ENCODE peak calls at places on chromosomes 4 and X, in five cellular contexts. D, J, A, Q and Y are unnamed samples.

GRCh38 chr4:85398276-85398675 is 76.7 kb upstream of the ARHGAP24 start:
- DNase-seq in D (peak; percentile 8), Q (no peak), A (no peak), J (no peak), Y (peak; percentile 16)

GRCh38 chr4:54229631-54230478 is 762 bp downstream of the PDGFRA start:
- DNase-seq in D (peak; percentile 65), A (no peak), J (no peak), Q (peak; percentile 36), Y (no peak)

GRCh38 chr4:151260526-151260925 is 16.4 kb upstream of the PRSS48 start:
- DNase-seq in A (no peak), Q (no peak), J (no peak), D (no peak), Y (no peak)

GRCh38 chr4:31702291-31702690 is 982.1 kb downstream of the PCDH7 start:
- DNase-seq in Q (no peak), J (no peak), A (no peak), D (no peak), Y (no peak)

GRCh38 chr4:2246384-2247127 is 4.6 kb upstream of the HAUS3 start:
- DNase-seq in D (no peak), A (peak; percentile 6), Q (peak; percentile 15), J (peak; percentile 11), Y (peak; percentile 11)

GRCh38 chr4:71677568-71677967 is 106.3 kb downstream of the GC start:
- DNase-seq in A (no peak), D (no peak), Q (no peak), J (no peak), Y (no peak)

GRCh38 chr4:77415689-77416088 is 189.9 kb upstream of the CXCL13 start:
- DNase-seq in Q (no peak), D (no peak), A (no peak), J (no peak), Y (no peak)

GRCh38 chr4:174714393-174715211 is 114.4 kb downstream of the GLRA3 start:
- DNase-seq in A (no peak), D (peak; percentile 53), Q (no peak), J (peak; percentile 42), Y (peak; percentile 15)

GRCh38 chr4:94806376-94806775 is 48.6 kb downstream of the BMPR1B start:
- DNase-seq in A (no peak), J (no peak), D (no peak), Q (no peak), Y (no peak)

GRCh38 chrX:46837543-46838481 is 969 bp downstream of the RP2 start:
- DNase-seq in J (no peak), A (no peak), D (no peak), Q (no peak), Y (no peak)

GRCh38 chr4:77734928-77735327 is 84.2 kb downstream of the CNOT6L start:
- DNase-seq in Q (no peak), A (no peak), J (no peak), D (no peak), Y (no peak)

GRCh38 chr4:153465922-153466636 is at the start of gene TMEM131L:
- DNase-seq in A (no peak), D (peak; percentile 88), J (peak; percentile 68), Q (peak; percentile 45), Y (peak; percentile 73)

GRCh38 chr4:152679414-152680281 is at the start of gene TMEM154:
- DNase-seq in D (peak; percentile 63), J (peak; percentile 42), A (no peak), Q (peak; percentile 61), Y (peak; percentile 45)

GRCh38 chr4:6925357-6925836 is 15.8 kb downstream of the TBC1D14 start:
- DNase-seq in A (peak; percentile 43), J (peak; percentile 44), D (no peak), Q (no peak), Y (peak; percentile 76)

GRCh38 chr4:94636004-94636403 is 121.8 kb upstream of the BMPR1B start:
- DNase-seq in A (no peak), D (no peak), J (no peak), Q (no peak), Y (no peak)

GRCh38 chrX:103439161-103439560 is 62.8 kb downstream of the BEX3 start:
- DNase-seq in J (no peak), Q (no peak), D (no peak), A (no peak), Y (no peak)

GRCh38 chr4:57501715-57502114 is 391.5 kb upstream of the IGFBP7 start:
- DNase-seq in J (no peak), A (no peak), D (no peak), Q (no peak), Y (no peak)

GRCh38 chrX:40171513-40172168 is 73.9 kb upstream of the BCOR start:
- DNase-seq in D (peak; percentile 63), A (no peak), Q (no peak), J (peak; percentile 41), Y (no peak)

GRCh38 chr4:118911162-118911791 is 22.6 kb downstream of the SYNPO2 start:
- DNase-seq in J (no peak), A (no peak), D (no peak), Q (no peak), Y (no peak)

GRCh38 chr4:165945991-165946390 is 73.0 kb downstream of the TLL1 start:
- DNase-seq in Q (no peak), J (no peak), D (peak; percentile 1), A (no peak), Y (no peak)

GRCh38 chr4:150009533-150009932 is 68.7 kb upstream of the DCLK2 start:
- DNase-seq in A (no peak), Q (no peak), D (no peak), J (no peak), Y (no peak)

GRCh38 chr4:137861682-137862081 is 329.4 kb upstream of the PCDH18 start:
- DNase-seq in A (no peak), Q (no peak), J (no peak), D (peak; percentile 25), Y (no peak)

GRCh38 chr4:163161536-163162205 is 5.0 kb downstream of the NAF1 start:
- DNase-seq in Q (no peak), D (no peak), J (no peak), A (no peak), Y (no peak)

GRCh38 chr4:71607780-71608673 is 175.9 kb downstream of the GC start:
- DNase-seq in A (no peak), J (no peak), Q (no peak), D (no peak), Y (no peak)

GRCh38 chrX:136227074-136227473 is 24.1 kb downstream of the MAP7D3 start:
- DNase-seq in Q (no peak), J (no peak), A (no peak), D (no peak), Y (no peak)

GRCh38 chr4:42119916-42120315 is 32.5 kb downstream of the BEND4 start:
- DNase-seq in D (no peak), J (no peak), A (no peak), Q (no peak), Y (no peak)

GRCh38 chrX:18173494-18174180 is 47.0 kb downstream of the BEND2 start:
- DNase-seq in A (no peak), Q (no peak), D (no peak), J (peak; percentile 73), Y (no peak)

GRCh38 chrX:70423937-70424336 is 823 bp downstream of the GDPD2 start:
- DNase-seq in D (no peak), Q (no peak), J (no peak), A (no peak), Y (no peak)

GRCh38 chrX:11881485-11882170 is 123.6 kb downstream of the MSL3 start:
- DNase-seq in A (no peak), D (no peak), Q (no peak), J (no peak), Y (no peak)

GRCh38 chrX:132877954-132878536 is 80.4 kb downstream of the HS6ST2 start:
- DNase-seq in Q (no peak), D (no peak), A (no peak), J (no peak), Y (no peak)

GRCh38 chrX:132876933-132877332 is 81.5 kb downstream of the HS6ST2 start:
- DNase-seq in D (no peak), Q (no peak), J (no peak), A (no peak), Y (no peak)

GRCh38 chrX:132875705-132876508 is 82.5 kb downstream of the HS6ST2 start:
- DNase-seq in D (no peak), J (no peak), Q (no peak), A (no peak), Y (no peak)

GRCh38 chrX:132876509-132876837 is 82.0 kb downstream of the HS6ST2 start:
- DNase-seq in J (peak; percentile 13), Q (no peak), A (no peak), D (peak; percentile 47), Y (no peak)
- H3K27ac ChIP-seq in J (no peak overlapping the region), Q (no peak overlapping the region), A (no peak overlapping the region), D (peak overlapping the region; percentile 63), Y (no peak overlapping the region)

GRCh38 chrX:145817299-145817665 is 347 bp upstream of the SLITRK2 start:
- DNase-seq in Q (no peak), A (no peak), D (peak; percentile 6), J (no peak), Y (no peak)
- H3K27ac ChIP-seq in Q (no peak overlapping the region), A (no peak overlapping the region), D (no peak overlapping the region), J (no peak overlapping the region), Y (no peak overlapping the region)

DNA sequence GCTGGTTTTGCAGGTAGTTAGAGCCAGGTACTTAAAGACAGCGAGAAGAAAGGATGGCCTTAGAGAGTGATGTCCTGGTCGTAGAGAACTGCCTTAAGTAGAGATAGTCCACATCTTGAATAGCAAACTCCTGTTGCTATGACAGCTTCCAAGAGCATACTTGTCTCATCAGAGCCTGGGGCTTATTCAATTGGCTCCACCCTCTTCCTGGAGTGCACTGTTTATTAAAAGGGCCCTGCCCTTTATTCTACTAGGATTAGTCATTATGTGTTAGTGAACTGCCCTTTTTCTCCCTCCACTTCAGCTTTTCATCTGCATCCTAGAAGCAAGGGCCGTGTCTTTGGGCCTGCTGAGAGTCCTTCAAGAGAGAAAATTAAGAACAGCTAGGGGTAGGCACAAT is 94.5 kb upstream of the EOLA2 start:
- DNase-seq in J (no peak), Q (no peak), D (no peak), A (no peak), Y (no peak)
- H3K27ac ChIP-seq in J (no peak overlapping the region), Q (no peak overlapping the region), D (no peak overlapping the region), A (no peak overlapping the region), Y (no peak overlapping the region)

GRCh38 chrX:13001097-13001496 is 26.2 kb downstream of the TMSB4X start:
- DNase-seq in D (no peak), A (no peak), Q (no peak), J (no peak), Y (no peak)

GRCh38 chrX:12999422-12999821 is 24.5 kb downstream of the TMSB4X start:
- DNase-seq in A (no peak), D (no peak), Q (no peak), J (no peak), Y (no peak)

GRCh38 chrX:12997898-12998687 is 23.2 kb downstream of the TMSB4X start:
- DNase-seq in J (peak; percentile 18), D (no peak), Q (no peak), A (no peak), Y (peak; percentile 47)

GRCh38 chrX:13001961-13002671 is 27.2 kb downstream of the TMSB4X start:
- DNase-seq in Q (no peak), J (no peak), D (no peak), A (no peak), Y (no peak)

DNA sequence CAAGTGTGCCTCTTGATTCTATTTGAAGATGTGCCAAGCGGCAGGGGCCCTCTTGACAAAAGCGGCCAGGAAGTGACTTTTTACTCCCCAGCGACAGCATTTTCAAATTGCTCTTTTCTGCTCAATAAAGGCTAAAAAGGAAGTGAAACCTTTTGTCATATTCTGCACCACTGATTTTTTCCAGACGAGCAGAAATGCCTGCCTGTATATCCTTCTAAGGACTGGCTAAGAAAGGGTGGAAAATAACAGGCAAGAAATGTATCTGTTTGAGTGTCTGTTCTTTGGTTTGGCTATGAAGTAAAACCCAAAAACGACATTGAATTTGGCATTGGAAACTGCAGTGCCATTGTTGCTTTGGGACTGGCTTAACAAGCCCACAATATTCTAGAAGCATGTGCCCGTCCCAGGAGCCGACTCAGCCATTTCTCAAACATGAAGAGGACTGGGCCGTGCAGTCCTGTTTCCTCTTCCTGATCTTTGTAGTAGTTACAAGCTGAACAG is 25.5 kb downstream of the TMSB4X start:
- DNase-seq in A (no peak), Q (no peak), D (no peak), J (peak; percentile 17), Y (no peak)
- H3K27ac ChIP-seq in A (peak overlapping the region; percentile 29), Q (peak overlapping the region; percentile 48), D (no peak overlapping the region), J (no peak overlapping the region), Y (peak overlapping the region; percentile 87)